ENCODE peak calls at places on chromosomes 12 and 14, in four cellular contexts. G, X, K and N are unnamed samples.

GRCh38 chr14:30584058-30584630 is 25.2 kb downstream of the G2E3 start:
- DNase-seq in G (no peak), X (no peak), K (no peak), N (no peak)

GRCh38 chr14:75335588-75335987 is 57.0 kb downstream of the FOS start:
- DNase-seq in G (no peak), X (no peak), K (no peak), N (no peak)

GRCh38 chr12:21852251-21852650 is 77.7 kb upstream of the KCNJ8 start:
- DNase-seq in G (no peak), X (no peak), K (no peak), N (no peak)

GRCh38 chr12:120104924-120105323 is 11.6 kb downstream of the RAB35 start:
- DNase-seq in G (no peak), X (no peak), K (no peak), N (no peak)

GRCh38 chr14:102917469-102918211 is 4.8 kb upstream of the AMN start:
- DNase-seq in G (peak), X (peak), K (peak), N (no peak)

GRCh38 chr14:20978687-20979086 is 11.1 kb upstream of the METTL17 start:
- DNase-seq in G (no peak), X (no peak), K (no peak), N (no peak)

GRCh38 chr14:98799891-98800290 is 472.1 kb downstream of the BCL11B start:
- DNase-seq in G (no peak), X (no peak), K (no peak), N (no peak)

GRCh38 chr14:103862393-103862782 is 15.0 kb upstream of the PPP1R13B start:
- DNase-seq in G (no peak), X (peak), K (no peak), N (no peak)

GRCh38 chr14:72739446-72740405 is 154.2 kb downstream of the DPF3 start:
- DNase-seq in G (no peak), X (no peak), K (no peak), N (no peak)

GRCh38 chr12:101925352-101925751 is 48.0 kb downstream of the DRAM1 start:
- DNase-seq in G (peak), X (no peak), K (no peak), N (peak)

GRCh38 chr14:91154851-91155625 is 41.2 kb downstream of the DGLUCY start:
- DNase-seq in G (no peak), X (peak), K (no peak), N (no peak)

GRCh38 chr12:19382111-19382526 is 57.2 kb upstream of the AEBP2 start:
- DNase-seq in G (no peak), X (no peak), K (no peak), N (no peak)

GRCh38 chr12:87182696-87183233 is 846.4 kb downstream of the C12orf50 start:
- DNase-seq in G (no peak), X (no peak), K (no peak), N (no peak)

GRCh38 chr12:49808686-49809368 is 19.4 kb downstream of the NCKAP5L start:
- DNase-seq in G (peak), X (no peak), K (peak), N (no peak)

GRCh38 chr12:131283191-131283861 is 329.6 kb downstream of the ADGRD1 start:
- DNase-seq in G (no peak), X (no peak), K (no peak), N (no peak)

GRCh38 chr14:38737657-38738056 is 365.4 kb downstream of the SEC23A start:
- DNase-seq in G (no peak), X (no peak), K (no peak), N (no peak)

GRCh38 chr12:75549989-75550388 is 38.6 kb upstream of the KRR1 start:
- DNase-seq in G (no peak), X (no peak), K (no peak), N (no peak)

GRCh38 chr12:111192657-111193056 is 176.2 kb downstream of the PHETA1 start:
- DNase-seq in G (no peak), X (no peak), K (no peak), N (no peak)

GRCh38 chr12:74415633-74416032 is 122.0 kb upstream of the ATXN7L3B start:
- DNase-seq in G (no peak), X (peak), K (no peak), N (no peak)

GRCh38 chr12:78611504-78611903 is 253.1 kb upstream of the SYT1 start:
- DNase-seq in G (no peak), X (no peak), K (no peak), N (no peak)

GRCh38 chr12:113149361-113150150 is at the start of gene CFAP73:
- DNase-seq in G (peak), X (peak), K (peak), N (no peak)

DNA sequence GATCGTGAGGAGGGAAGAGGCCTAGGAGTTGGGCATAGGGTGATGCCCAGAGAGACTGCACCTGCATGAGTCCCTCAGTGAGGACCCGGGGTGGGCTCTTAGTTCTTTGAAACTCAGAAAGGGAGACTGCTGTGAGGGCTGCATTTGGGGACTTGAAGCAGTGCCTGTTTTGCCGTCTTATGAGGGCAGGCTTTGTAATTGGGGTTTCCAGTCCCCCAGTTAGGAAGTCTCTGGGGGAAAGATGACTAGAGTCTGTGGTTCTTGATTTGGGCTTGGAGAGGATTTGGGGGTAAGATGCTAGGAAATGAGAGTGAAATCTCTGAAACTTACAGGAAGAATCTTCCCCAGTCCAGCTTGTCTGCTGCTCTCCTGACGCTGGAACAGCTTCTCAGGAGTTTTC is 99.6 kb downstream of the ARF6 start:
- DNase-seq in G (no peak), X (no peak), K (no peak), N (no peak)
- H3K27ac ChIP-seq in G (no peak), X (no peak), K (peak), N (no peak)

DNA sequence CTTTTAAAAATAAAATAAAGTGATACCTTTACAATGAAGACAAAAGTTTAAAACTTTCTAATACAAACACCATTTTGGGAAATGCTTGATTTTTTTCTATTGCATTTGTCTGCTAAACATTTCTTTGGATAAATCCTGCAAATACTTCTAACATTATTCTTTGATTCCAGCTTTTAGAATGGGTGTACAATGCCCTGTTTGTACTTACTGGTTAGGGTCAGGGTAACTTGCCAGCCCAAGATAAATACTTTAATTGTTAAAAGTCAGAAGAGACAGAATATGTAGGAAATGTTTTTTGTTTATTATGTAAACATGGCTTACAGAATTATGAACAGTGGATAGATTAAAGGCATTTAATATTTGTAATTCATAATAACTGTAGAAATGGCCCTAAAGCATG is 60.5 kb downstream of the WASHC4 start:
- DNase-seq in G (no peak), X (no peak), K (no peak), N (no peak)
- H3K27ac ChIP-seq in G (no peak), X (no peak), K (no peak), N (no peak)

GRCh38 chr14:68013326-68013725 is 193.7 kb downstream of the RAD51B start:
- DNase-seq in G (no peak), X (no peak), K (no peak), N (no peak)
- H3K27ac ChIP-seq in G (no peak), X (no peak), K (no peak), N (no peak)

GRCh38 chr12:92437452-92437851 is 265.3 kb upstream of the PLEKHG7 start:
- DNase-seq in G (no peak), X (no peak), K (no peak), N (no peak)
- H3K27ac ChIP-seq in G (peak), X (no peak), K (no peak), N (no peak)

GRCh38 chr12:57489157-57489641 is 1.3 kb downstream of the MARS1 start:
- DNase-seq in G (no peak), X (no peak), K (no peak), N (no peak)
- H3K27ac ChIP-seq in G (no peak), X (peak), K (no peak), N (no peak)

GRCh38 chr12:68332726-68333630 is 816 bp upstream of the MDM1 start:
- DNase-seq in G (no peak), X (no peak), K (no peak), N (no peak)
- H3K27ac ChIP-seq in G (peak), X (peak), K (peak), N (peak)

GRCh38 chr14:53336729-53337128 is 183.6 kb upstream of the DDHD1 start:
- DNase-seq in G (no peak), X (no peak), K (no peak), N (no peak)

GRCh38 chr14:53333809-53334208 is 180.7 kb upstream of the DDHD1 start:
- DNase-seq in G (no peak), X (no peak), K (no peak), N (no peak)

GRCh38 chr14:53341324-53341723 is 188.2 kb upstream of the DDHD1 start:
- DNase-seq in G (no peak), X (no peak), K (no peak), N (no peak)

GRCh38 chr14:53338192-53338591 is 185.1 kb upstream of the DDHD1 start:
- DNase-seq in G (no peak), X (no peak), K (no peak), N (no peak)
- H3K27ac ChIP-seq in G (no peak), X (no peak), K (no peak), N (no peak)